ENCODE peak calls at places on chromosomes 6 and 20, in six cellular contexts. L is heart left ventricle, Y is esophagus squamous epithelium, S is A549, I is ovary, X is adrenal gland. J is an unnamed sample.

GRCh38 chr6:161192636-161193411 is 81.0 kb downstream of the AGPAT4 start:
- DNase-seq in L (no peak), Y (no peak), S (no peak), I (no peak), X (no peak), J (no peak)

GRCh38 chr6:139252018-139252390 is 39.8 kb downstream of the TXLNB start:
- DNase-seq in L (no peak), Y (no peak), S (no peak), I (peak; percentile 59), X (no peak), J (no peak)

GRCh38 chr6:16278048-16278724 is 39.8 kb downstream of the GMPR start:
- DNase-seq in L (no peak), Y (no peak), S (no peak), I (no peak), X (no peak), J (no peak)

GRCh38 chr6:20790032-20790791 is 256.0 kb downstream of the CDKAL1 start:
- DNase-seq in L (no peak), Y (no peak), S (no peak), I (no peak), X (no peak), J (no peak)

GRCh38 chr6:6764764-6765434 is 176.4 kb downstream of the LY86 start:
- DNase-seq in L (no peak), Y (no peak), S (no peak), I (no peak), X (peak; percentile 49), J (no peak)

GRCh38 chr6:105781248-105781647 is 304.9 kb upstream of the PRDM1 start:
- DNase-seq in L (no peak), Y (no peak), S (no peak), I (no peak), X (no peak), J (no peak)

GRCh38 chr6:73523434-73524123 is 2.7 kb upstream of the EEF1A1 start:
- DNase-seq in L (peak; percentile 82), Y (peak; percentile 40), S (no peak), I (peak; percentile 72), X (peak; percentile 57), J (peak; percentile 91)

GRCh38 chr6:167652042-167652700 is 174.5 kb upstream of the AFDN start:
- DNase-seq in L (no peak), Y (no peak), S (no peak), I (no peak), X (no peak), J (no peak)

GRCh38 chr20:62740286-62741141 is 31.9 kb downstream of the NTSR1 start:
- DNase-seq in L (peak; percentile 64), Y (peak; percentile 57), S (peak; percentile 83), I (peak; percentile 24), X (no peak), J (peak; percentile 48)

GRCh38 chr6:80210618-80211017 is 104.1 kb downstream of the BCKDHB start:
- DNase-seq in L (no peak), Y (no peak), S (no peak), I (no peak), X (no peak), J (no peak)

GRCh38 chr6:48032156-48032555 is 78.8 kb downstream of the PTCHD4 start:
- DNase-seq in L (no peak), Y (no peak), S (no peak), I (no peak), X (peak; percentile 56), J (no peak)

GRCh38 chr20:15836634-15837033 is 736.6 kb downstream of the KIF16B start:
- DNase-seq in L (no peak), Y (no peak), S (no peak), I (no peak), X (no peak), J (no peak)

GRCh38 chr6:27772261-27773001 is 139.8 kb downstream of the OR2B2 start:
- DNase-seq in L (peak; percentile 94), Y (peak; percentile 38), S (peak; percentile 58), I (peak; percentile 91), X (peak; percentile 80), J (peak; percentile 82)

GRCh38 chr6:34178361-34179105 is 32.6 kb upstream of the GRM4 start:
- DNase-seq in L (no peak), Y (no peak), S (no peak), I (no peak), X (no peak), J (peak; percentile 12)

GRCh38 chr6:1406306-1407058 is 17.1 kb downstream of the FOXF2 start:
- DNase-seq in L (peak; percentile 33), Y (no peak), S (no peak), I (no peak), X (no peak), J (peak; percentile 45)

GRCh38 chr6:51099201-51099600 is 280.5 kb downstream of the TFAP2B start:
- DNase-seq in L (no peak), Y (no peak), S (no peak), I (no peak), X (no peak), J (no peak)

GRCh38 chr6:39312912-39313525 is 1.2 kb downstream of the KCNK17 start:
- DNase-seq in L (peak; percentile 66), Y (no peak), S (no peak), I (peak; percentile 35), X (no peak), J (no peak)

DNA sequence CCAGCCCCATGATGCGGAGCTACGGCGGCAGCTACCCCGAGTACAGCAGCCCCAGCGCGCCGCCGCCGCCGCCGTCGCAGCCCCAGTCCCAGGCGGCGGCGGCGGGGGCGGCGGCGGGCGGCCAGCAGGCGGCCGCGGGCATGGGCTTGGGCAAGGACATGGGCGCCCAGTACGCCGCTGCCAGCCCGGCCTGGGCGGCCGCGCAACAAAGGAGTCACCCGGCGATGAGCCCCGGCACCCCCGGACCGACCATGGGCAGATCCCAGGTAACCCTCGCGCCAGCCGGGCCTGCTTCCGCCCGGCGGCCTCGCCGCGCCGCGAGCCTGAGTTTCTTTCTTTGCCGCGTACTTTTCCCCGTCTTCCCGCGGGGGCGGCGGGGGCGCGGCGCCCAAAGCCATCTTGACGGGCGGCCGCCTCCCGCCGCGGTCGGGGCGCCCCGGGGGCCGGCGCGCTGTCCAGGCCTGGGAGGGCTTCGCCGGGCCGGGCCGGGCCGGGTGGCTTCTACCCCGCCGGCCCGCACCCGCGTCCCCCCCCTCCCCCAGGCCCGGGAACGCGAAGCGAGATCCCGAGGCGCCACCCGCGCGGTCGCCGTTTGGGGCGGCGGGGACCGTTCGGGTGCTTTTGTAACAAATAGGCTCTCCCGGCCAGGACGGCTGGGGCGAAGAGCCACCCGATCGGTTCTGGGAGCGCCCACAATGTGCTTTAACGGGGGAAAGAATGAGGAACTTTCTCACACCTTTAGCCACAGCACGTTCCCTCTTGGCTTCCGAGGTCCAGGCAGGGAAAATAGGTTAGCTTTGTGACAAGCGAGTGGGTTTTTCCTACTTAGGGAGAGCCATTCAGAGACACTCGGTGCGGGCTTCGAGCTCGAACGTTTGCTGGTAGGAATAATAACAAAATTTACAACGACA is 2.3 kb downstream of the ARID1B start:
- DNase-seq in L (peak; percentile 80), Y (no peak), S (no peak), I (peak; percentile 74), X (peak; percentile 46), J (peak; percentile 44)
- TF ChIP-seq POLR2A in L (no peak), Y (no peak), S (no peak), I (no peak), X (peak; percentile 22), J (no peak)

GRCh38 chr6:156777866-156778614 is 862 bp downstream of the ARID1B start:
- DNase-seq in L (peak; percentile 88), Y (peak; percentile 23), S (peak; percentile 21), I (peak; percentile 76), X (peak; percentile 51), J (peak; percentile 77)
- TF ChIP-seq POLR2A in L (no peak), Y (peak; percentile 7), S (no peak), I (no peak), X (peak; percentile 34), J (peak; percentile 22)

GRCh38 chr6:117089604-117090003 is 175.8 kb upstream of the VGLL2 start:
- DNase-seq in L (no peak), Y (no peak), S (no peak), I (no peak), X (no peak), J (no peak)
- TF ChIP-seq POLR2A in L (no peak), Y (no peak), S (no peak), I (no peak), X (no peak), J (no peak)

GRCh38 chr6:76840025-76840745 is 623.1 kb downstream of the HTR1B start:
- DNase-seq in L (no peak), Y (no peak), S (no peak), I (no peak), X (no peak), J (no peak)
- TF ChIP-seq POLR2A in L (no peak), Y (no peak), S (no peak), I (no peak), X (no peak), J (no peak)

GRCh38 chr6:157561929-157562810 is 181.2 kb downstream of the ZDHHC14 start:
- DNase-seq in L (no peak), Y (no peak), S (no peak), I (no peak), X (no peak), J (no peak)
- TF ChIP-seq POLR2A in L (no peak), Y (no peak), S (no peak), I (no peak), X (no peak), J (no peak)

J was measured in Peyer's patch.